ENCODE peak calls at places on chromosomes 12 and 14, in eight cellular contexts. A is A549; I is lower leg skin; O is HuH-7.5; F is stimulated activated CD8-positive, alpha-beta memory T cell treated with anti-CD3 and anti-CD28 coated beads, Interleukin-4, amount 100 ng/mL, for 24 hours; D is CD8-positive, alpha-beta T cell; B is AG09319; S is NCI-H1092 treated with DMSO at 0.1 percent for 48 hours. R is an unnamed sample.

GRCh38 chr12:29168000-29168399 is 18.9 kb downstream of the FAR2 start:
- DNase-seq in B (no peak), A (no peak), F (no peak), S (no peak), O (no peak), I (no peak), D (no peak), R (no peak)

GRCh38 chr12:108886873-108887629 is 7.2 kb downstream of the DAO start:
- DNase-seq in O (no peak), A (no peak), F (no peak), I (no peak), D (no peak), B (no peak), S (no peak), R (no peak)

GRCh38 chr12:111842556-111843396 is 748 bp downstream of the MAPKAPK5 start:
- DNase-seq in D (no peak), B (no peak), F (peak; percentile 21), I (no peak), O (peak; percentile 43), A (peak; percentile 25), S (peak; percentile 1), R (no peak)

GRCh38 chr12:22190-22529 is 44.4 kb upstream of the IQSEC3 start:
- DNase-seq in I (peak; percentile 58), S (no peak), O (no peak), A (no peak), D (no peak), B (no peak), F (no peak), R (no peak)

GRCh38 chr12:12985817-12986408 is 14.2 kb downstream of the HEBP1 start:
- DNase-seq in D (no peak), I (no peak), S (no peak), O (peak; percentile 25), F (no peak), B (no peak), A (peak; percentile 58), R (no peak)

GRCh38 chr12:47832263-47832933 is 12.7 kb upstream of the HDAC7 start:
- DNase-seq in B (no peak), D (no peak), O (no peak), F (peak; percentile 71), S (no peak), A (no peak), I (no peak), R (no peak)

GRCh38 chr12:121400332-121401139 is 618 bp downstream of the RNF34 start:
- DNase-seq in D (peak; percentile 25), S (peak; percentile 23), B (no peak), O (no peak), I (peak; percentile 87), A (no peak), F (peak; percentile 30), R (no peak)

GRCh38 chr14:90521121-90521929 is 124.5 kb downstream of the CALM1 start:
- DNase-seq in I (no peak), B (no peak), F (no peak), A (no peak), D (no peak), S (peak; percentile 65), O (no peak), R (no peak)

GRCh38 chr12:108302471-108303311 is 36.4 kb downstream of the CMKLR1 start:
- DNase-seq in A (no peak), F (no peak), D (no peak), S (no peak), I (peak; percentile 97), B (peak; percentile 82), O (peak; percentile 42), R (no peak)

GRCh38 chr14:87430810-87431209 is 562.2 kb downstream of the GALC start:
- DNase-seq in I (no peak), A (peak; percentile 1), D (no peak), F (no peak), S (no peak), O (no peak), B (no peak), R (no peak)

GRCh38 chr14:50805396-50805795 is 25.6 kb downstream of the NIN start:
- DNase-seq in F (no peak), O (no peak), I (no peak), S (no peak), D (no peak), A (no peak), B (no peak), R (no peak)

GRCh38 chr12:8548192-8548591 is 7.5 kb upstream of the CLEC4E start:
- DNase-seq in F (no peak), I (no peak), O (no peak), B (no peak), S (no peak), D (no peak), A (no peak), R (no peak)

GRCh38 chr12:49336645-49337584 is at the start of gene C1QL4:
- DNase-seq in D (peak; percentile 79), O (peak; percentile 98), F (peak; percentile 80), A (peak; percentile 84), I (peak; percentile 95), B (no peak), S (peak; percentile 38), R (no peak)

GRCh38 chr14:88791629-88792571 is 853 bp downstream of the EML5 start:
- DNase-seq in D (no peak), O (no peak), B (no peak), A (peak; percentile 5), I (no peak), S (peak; percentile 71), F (no peak), R (no peak)

GRCh38 chr12:97757431-97758091 is 295.0 kb downstream of the RMST start:
- DNase-seq in B (no peak), O (no peak), A (no peak), F (no peak), D (no peak), I (no peak), S (no peak), R (peak; percentile 18)

GRCh38 chr12:105317942-105318614 is 12.4 kb upstream of the C12orf75 start:
- DNase-seq in D (no peak), O (peak; percentile 27), F (no peak), A (no peak), S (peak; percentile 45), I (no peak), B (no peak), R (no peak)

GRCh38 chr12:103441437-103442186 is 54.2 kb downstream of the C12orf42 start:
- DNase-seq in I (no peak), O (no peak), B (no peak), A (no peak), D (peak; percentile 21), S (no peak), F (no peak), R (no peak)

GRCh38 chr14:80215756-80216581 is 4.7 kb upstream of the DIO2 start:
- DNase-seq in I (no peak), D (no peak), B (no peak), S (peak; percentile 10), F (no peak), A (peak; percentile 87), O (no peak), R (no peak)

GRCh38 chr14:101064121-101064661 is 160.7 kb upstream of the RTL1 start:
- DNase-seq in O (no peak), D (no peak), I (no peak), A (no peak), F (no peak), S (no peak), B (no peak), R (no peak)

GRCh38 chr12:120121766-120122293 is 5.3 kb upstream of the RAB35 start:
- DNase-seq in D (no peak), B (no peak), S (no peak), A (no peak), F (no peak), I (no peak), O (no peak), R (no peak)

GRCh38 chr12:18139989-18140596 is 50.1 kb upstream of the RERGL start:
- DNase-seq in S (peak; percentile 36), A (no peak), F (no peak), O (no peak), I (no peak), B (peak; percentile 3), D (no peak), R (peak; percentile 53)

GRCh38 chr12:109726106-109726497 is 12.5 kb downstream of the FAM222A start:
- DNase-seq in O (no peak), S (no peak), F (no peak), A (no peak), D (no peak), I (no peak), B (no peak), R (no peak)

GRCh38 chr12:32595251-32595650 is 83.8 kb upstream of the DNM1L start:
- DNase-seq in D (no peak), S (no peak), A (no peak), I (no peak), B (no peak), F (no peak), O (no peak), R (no peak)

GRCh38 chr14:61168126-61168525 is 113.0 kb downstream of the TMEM30B start:
- DNase-seq in O (no peak), I (no peak), B (no peak), A (no peak), S (no peak), D (no peak), F (no peak), R (no peak)

GRCh38 chr12:130669205-130669557 is 46.9 kb downstream of the RIMBP2 start:
- DNase-seq in B (no peak), S (no peak), F (no peak), I (no peak), O (no peak), A (no peak), D (no peak), R (no peak)

GRCh38 chr14:64970041-64970440 is 2.1 kb downstream of the RAB15 start:
- DNase-seq in F (no peak), B (no peak), D (no peak), S (no peak), O (no peak), A (no peak), I (no peak), R (no peak)

GRCh38 chr14:58026219-58026618 is 125.8 kb downstream of the ARMH4 start:
- DNase-seq in S (no peak), F (no peak), B (no peak), A (no peak), I (no peak), D (no peak), O (no peak), R (no peak)

GRCh38 chr14:91858536-91859275 is 8.6 kb downstream of the TC2N start:
- DNase-seq in O (peak; percentile 31), S (no peak), A (peak; percentile 48), I (no peak), B (peak; percentile 76), D (no peak), F (no peak), R (no peak)

GRCh38 chr12:57775563-57776246 is 3.3 kb downstream of the EEF1AKMT3 start:
- DNase-seq in A (no peak), S (no peak), B (no peak), I (no peak), O (no peak), F (no peak), D (no peak), R (no peak)

GRCh38 chr12:45658066-45658465 is 71.4 kb upstream of the ARID2 start:
- DNase-seq in S (no peak), B (no peak), F (no peak), I (no peak), D (no peak), O (no peak), A (no peak), R (no peak)

R was measured in SK-N-MC.